ENCODE peak calls at places on chromosomes 3 and 15, in five cellular contexts. U is HCEC 1CT, M is bronchial epithelial cell, S is RCC 7860, O is small intestine. C is an unnamed sample.

GRCh38 chr15:25784141-25784540 is 79.0 kb downstream of the ATP10A start:
- DNase-seq in U (peak), M (no peak), S (no peak), O (no peak), C (no peak)

GRCh38 chr15:33292718-33293307 is 18.0 kb upstream of the RYR3 start:
- DNase-seq in U (peak), M (peak), S (peak), O (peak), C (peak)

GRCh38 chr15:67149859-67150824 is 84.7 kb downstream of the SMAD3 start:
- DNase-seq in U (peak), M (peak), S (peak), O (peak), C (peak)

GRCh38 chr3:147930417-147930816 is 521.3 kb downstream of the ZIC1 start:
- DNase-seq in U (peak), M (peak), S (peak), O (no peak), C (no peak)

GRCh38 chr15:74402873-74403589 is 30.7 kb downstream of the SEMA7A start:
- DNase-seq in U (no peak), M (no peak), S (no peak), O (peak), C (peak)

GRCh38 chr3:27568393-27568792 is 84.2 kb upstream of the SLC4A7 start:
- DNase-seq in U (peak), M (peak), S (no peak), O (no peak), C (no peak)

GRCh38 chr3:10581251-10581650 is 75.9 kb upstream of the ATP2B2 start:
- DNase-seq in U (no peak), M (no peak), S (no peak), O (no peak), C (no peak)

GRCh38 chr3:3800076-3800448 is 831 bp downstream of the LRRN1 start:
- DNase-seq in U (no peak), M (no peak), S (no peak), O (peak), C (no peak)

GRCh38 chr3:119794971-119795612 is 13.2 kb downstream of the NR1I2 start:
- DNase-seq in U (no peak), M (peak), S (peak), O (peak), C (no peak)

GRCh38 chr3:183924543-183924942 is 39.9 kb upstream of the PARL start:
- DNase-seq in U (no peak), M (peak), S (no peak), O (no peak), C (no peak)

GRCh38 chr3:81936817-81937216 is 175.4 kb upstream of the GBE1 start:
- DNase-seq in U (no peak), M (no peak), S (no peak), O (no peak), C (no peak)

GRCh38 chr15:27043770-27044169 is 72.8 kb downstream of the GABRG3 start:
- DNase-seq in U (no peak), M (no peak), S (no peak), O (no peak), C (no peak)

GRCh38 chr3:133271491-133271890 is 128.4 kb upstream of the BFSP2 start:
- DNase-seq in U (no peak), M (peak), S (no peak), O (no peak), C (no peak)

GRCh38 chr3:192571197-192571791 is 156.0 kb downstream of the FGF12 start:
- DNase-seq in U (peak), M (peak), S (no peak), O (peak), C (peak)

GRCh38 chr3:32457971-32458471 is 44.6 kb downstream of the CMTM6 start:
- DNase-seq in U (no peak), M (no peak), S (no peak), O (peak), C (peak)

GRCh38 chr3:44396200-44397171 is 57.9 kb downstream of the TCAIM start:
- DNase-seq in U (no peak), M (no peak), S (no peak), O (no peak), C (no peak)

GRCh38 chr15:47813985-47814384 is 96.7 kb downstream of the SEMA6D start:
- DNase-seq in U (no peak), M (no peak), S (no peak), O (no peak), C (no peak)

GRCh38 chr3:16404349-16404895 is 109.1 kb downstream of the RFTN1 start:
- DNase-seq in U (no peak), M (no peak), S (no peak), O (no peak), C (no peak)

GRCh38 chr3:120469440-120470415 is 18.9 kb upstream of the FSTL1 start:
- DNase-seq in U (peak), M (peak), S (peak), O (no peak), C (no peak)

GRCh38 chr3:16697437-16698258 is 92.4 kb upstream of the DAZL start:
- DNase-seq in U (peak), M (peak), S (no peak), O (no peak), C (no peak)

GRCh38 chr3:5231536-5231935 is 44.0 kb downstream of the EDEM1 start:
- DNase-seq in U (no peak), M (no peak), S (no peak), O (no peak), C (no peak)

GRCh38 chr3:72274511-72275295 is 489.8 kb upstream of the PROK2 start:
- DNase-seq in U (peak), M (no peak), S (no peak), O (peak), C (peak)

GRCh38 chr15:64110945-64111678 is 15.3 kb downstream of the SNX1 start:
- DNase-seq in U (no peak), M (no peak), S (no peak), O (no peak), C (peak)

GRCh38 chr3:68306571-68306970 is 625.8 kb downstream of the TAFA4 start:
- DNase-seq in U (no peak), M (no peak), S (no peak), O (peak), C (no peak)

GRCh38 chr3:191051037-191051436 is 148.0 kb upstream of the OSTN start:
- DNase-seq in U (peak), M (peak), S (peak), O (peak), C (peak)

GRCh38 chr15:74383695-74384565 is 16.5 kb upstream of the CYP11A1 start:
- DNase-seq in U (peak), M (peak), S (peak), O (peak), C (peak)

GRCh38 chr3:71064976-71065763 is 518.4 kb downstream of the FOXP1 start:
- DNase-seq in U (peak), M (no peak), S (peak), O (peak), C (peak)

GRCh38 chr3:51670053-51670666 is 892 bp upstream of the TEX264 start:
- DNase-seq in U (no peak), M (peak), S (no peak), O (no peak), C (no peak)

GRCh38 chr3:143775401-143775970 is 72.8 kb downstream of the SLC9A9 start:
- DNase-seq in U (peak), M (peak), S (peak), O (peak), C (peak)

GRCh38 chr3:59127071-59127470 is 77.2 kb upstream of the CFAP20DC start:
- DNase-seq in U (no peak), M (peak), S (peak), O (no peak), C (peak)

GRCh38 chr3:41224120-41224806 is 25.0 kb downstream of the CTNNB1 start:
- DNase-seq in U (peak), M (peak), S (peak), O (no peak), C (peak)

GRCh38 chr3:187802928-187803259 is 57.6 kb upstream of the BCL6 start:
- DNase-seq in U (no peak), M (no peak), S (no peak), O (peak), C (no peak)

GRCh38 chr3:15636028-15636709 is 34.6 kb downstream of the BTD start:
- DNase-seq in U (peak), M (peak), S (peak), O (no peak), C (peak)

GRCh38 chr3:47603332-47603731 is 24.7 kb upstream of the CSPG5 start:
- DNase-seq in U (no peak), M (no peak), S (no peak), O (no peak), C (no peak)

GRCh38 chr15:52491460-52491859 is 37.2 kb downstream of the MYO5A start:
- DNase-seq in U (peak), M (no peak), S (no peak), O (no peak), C (peak)

GRCh38 chr3:127716334-127716733 is 43.6 kb downstream of the ABTB1 start:
- DNase-seq in U (no peak), M (no peak), S (no peak), O (no peak), C (no peak)

GRCh38 chr3:64454179-64454578 is 228.9 kb upstream of the PRICKLE2 start:
- DNase-seq in U (peak), M (peak), S (peak), O (no peak), C (peak)